ENCODE peak calls at places on chromosomes 11 and 22, in ten cellular contexts. C, W, K, T, G, X, P, R, J and U are unnamed samples.
A peak's percentile ranks its signal among the peaks of the same experiment; 100 is the strongest.

GRCh38 chr22:37054078-37054440 is 2.5 kb downstream of the KCTD17 start:
- DNase-seq in C (no peak), W (no peak), K (no peak), T (no peak), G (no peak), X (no peak), P (no peak), R (no peak), J (no peak), U (no peak)

GRCh38 chr11:62577046-62577708 is 3.5 kb upstream of the EEF1G start:
- DNase-seq in C (no peak), W (no peak), K (no peak), T (peak; percentile 45), G (no peak), X (no peak), P (no peak), R (no peak), J (no peak), U (no peak)

GRCh38 chr11:65338680-65339079 is 5.0 kb downstream of the DPF2 start:
- DNase-seq in C (no peak), W (no peak), K (no peak), T (no peak), G (no peak), X (no peak), P (no peak), R (no peak), J (no peak), U (no peak)

GRCh38 chr11:126511475-126512115 is 156.1 kb downstream of the ST3GAL4 start:
- DNase-seq in C (no peak), W (no peak), K (no peak), T (no peak), G (no peak), X (no peak), P (no peak), R (no peak), J (no peak), U (no peak)

GRCh38 chr11:37177721-37178120 is 579.7 kb upstream of the RAG2 start:
- DNase-seq in C (no peak), W (no peak), K (no peak), T (no peak), G (no peak), X (no peak), P (no peak), R (no peak), J (no peak), U (no peak)

GRCh38 chr22:49896201-49896600 is 22.0 kb downstream of the ALG12 start:
- DNase-seq in C (no peak), W (no peak), K (no peak), T (no peak), G (no peak), X (no peak), P (no peak), R (no peak), J (no peak), U (no peak)

GRCh38 chr22:47091241-47091691 is 328.8 kb downstream of the TBC1D22A start:
- DNase-seq in C (no peak), W (no peak), K (no peak), T (peak; percentile 24), G (peak; percentile 44), X (no peak), P (no peak), R (no peak), J (no peak), U (no peak)

GRCh38 chr11:80603472-80603871 is 1162.6 kb upstream of the TENM4 start:
- DNase-seq in C (no peak), W (no peak), K (no peak), T (no peak), G (no peak), X (no peak), P (no peak), R (no peak), J (no peak), U (no peak)

GRCh38 chr11:79481795-79482194 is 41.0 kb upstream of the TENM4 start:
- DNase-seq in C (no peak), W (no peak), K (no peak), T (no peak), G (no peak), X (no peak), P (no peak), R (no peak), J (no peak), U (no peak)